ENCODE peak calls at places on chromosomes 5 and 9, in nine cellular contexts. F is CD8-positive, alpha-beta T cell; X is fibroblast of pulmonary artery; W is HL-60; S is AG04450; R is GM12865; I is right lobe of liver; M is heart right ventricle; Q is body of pancreas. V is an unnamed sample.

GRCh38 chr9:111427186-111427585 is 57.0 kb downstream of the ECPAS start:
- DNase-seq in R (peak; percentile 10), W (peak; percentile 8), Q (no peak), I (no peak), F (no peak), X (peak; percentile 49), S (no peak), M (no peak), V (no peak)

GRCh38 chr9:123871781-123872180 is 58.1 kb downstream of the DENND1A start:
- DNase-seq in M (no peak), Q (no peak), R (no peak), W (no peak), S (no peak), X (no peak), I (no peak), F (no peak), V (no peak)

GRCh38 chr5:152634596-152634995 is 229.5 kb upstream of the NMUR2 start:
- DNase-seq in R (no peak), W (no peak), F (no peak), S (no peak), M (no peak), Q (no peak), X (no peak), I (no peak), V (no peak)

GRCh38 chr9:93650448-93650847 is 74.1 kb downstream of the PHF2 start:
- DNase-seq in X (no peak), R (no peak), I (peak; percentile 39), Q (peak; percentile 5), W (no peak), S (no peak), F (no peak), M (no peak), V (no peak)

GRCh38 chr5:129400395-129400983 is 59.6 kb upstream of the ADAMTS19 start:
- DNase-seq in Q (no peak), X (peak; percentile 31), W (no peak), F (no peak), I (no peak), S (no peak), M (no peak), R (no peak), V (no peak)

GRCh38 chr9:135419106-135419505 is 60.5 kb upstream of the PPP1R26 start:
- DNase-seq in Q (no peak), F (no peak), M (no peak), S (no peak), R (no peak), W (no peak), X (no peak), I (no peak), V (no peak)

GRCh38 chr5:175542232-175542965 is 64.0 kb downstream of the SFXN1 start:
- DNase-seq in I (no peak), R (no peak), Q (no peak), W (no peak), M (no peak), F (no peak), X (no peak), S (no peak), V (no peak)

GRCh38 chr5:74127377-74128338 is 501.7 kb downstream of the ARHGEF28 start:
- DNase-seq in M (no peak), W (no peak), X (peak; percentile 45), S (no peak), F (no peak), I (no peak), R (no peak), Q (no peak), V (no peak)

GRCh38 chr5:111967463-111967862 is 210.5 kb upstream of the NREP start:
- DNase-seq in I (no peak), M (no peak), F (no peak), S (no peak), Q (no peak), W (no peak), X (no peak), R (no peak), V (no peak)

GRCh38 chr5:79168031-79168430 is 56.4 kb downstream of the BHMT start:
- DNase-seq in I (no peak), F (no peak), S (no peak), X (no peak), W (no peak), M (no peak), Q (no peak), R (no peak), V (no peak)

GRCh38 chr5:94355817-94356216 is 262.6 kb downstream of the KIAA0825 start:
- DNase-seq in X (no peak), F (no peak), I (no peak), S (no peak), R (no peak), M (no peak), Q (no peak), W (no peak), V (no peak)

GRCh38 chr5:134136771-134137170 is 22.3 kb downstream of the TCF7 start:
- DNase-seq in X (no peak), R (no peak), F (no peak), S (no peak), Q (peak; percentile 8), I (no peak), M (no peak), W (no peak), V (no peak)

GRCh38 chr5:10456583-10457562 is 15.2 kb downstream of the ROPN1L start:
- DNase-seq in Q (no peak), F (no peak), M (no peak), I (no peak), X (peak; percentile 66), W (peak; percentile 54), S (no peak), R (no peak), V (no peak)

GRCh38 chr5:177249761-177250537 is 53.6 kb downstream of the RAB24 start:
- DNase-seq in R (no peak), M (no peak), W (no peak), F (no peak), S (no peak), I (no peak), Q (no peak), X (no peak), V (no peak)

GRCh38 chr5:145495741-145496140 is 339.4 kb downstream of the PRELID2 start:
- DNase-seq in X (peak; percentile 87), M (no peak), F (no peak), W (no peak), I (no peak), R (no peak), S (peak; percentile 61), Q (no peak), V (peak; percentile 70)

DNA sequence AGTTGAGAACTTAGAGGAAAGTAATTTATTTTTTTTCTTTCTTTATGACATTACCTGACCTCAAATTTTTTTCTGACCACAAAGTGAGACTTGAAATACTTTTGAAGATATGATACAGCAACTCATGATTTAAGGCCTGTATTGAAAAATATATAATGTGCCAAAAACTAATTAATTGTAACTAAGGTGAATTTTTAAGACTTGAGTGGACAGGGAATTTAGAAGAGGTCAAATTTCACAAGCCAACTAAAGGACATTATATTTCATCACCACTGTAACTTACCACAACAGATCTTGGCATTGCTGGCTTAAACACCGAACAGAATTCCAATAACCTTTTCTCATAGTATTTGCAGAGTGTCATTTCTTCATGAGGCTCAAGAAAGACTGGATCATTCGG is 1.8 kb downstream of the CCNH start:
- DNase-seq in Q (no peak), W (no peak), X (peak; percentile 74), S (no peak), F (no peak), M (no peak), I (no peak), R (no peak), V (peak; percentile 88)
- H3K4me3 ChIP-seq in Q (no peak overlapping the region), W (peak overlapping the region; percentile 76), X (peak overlapping the region; percentile 91), S (peak overlapping the region; percentile 96), F (no peak overlapping the region), M (peak overlapping the region; percentile 98), I (no peak overlapping the region), R (peak overlapping the region; percentile 84), V (peak overlapping the region; percentile 95)

DNA sequence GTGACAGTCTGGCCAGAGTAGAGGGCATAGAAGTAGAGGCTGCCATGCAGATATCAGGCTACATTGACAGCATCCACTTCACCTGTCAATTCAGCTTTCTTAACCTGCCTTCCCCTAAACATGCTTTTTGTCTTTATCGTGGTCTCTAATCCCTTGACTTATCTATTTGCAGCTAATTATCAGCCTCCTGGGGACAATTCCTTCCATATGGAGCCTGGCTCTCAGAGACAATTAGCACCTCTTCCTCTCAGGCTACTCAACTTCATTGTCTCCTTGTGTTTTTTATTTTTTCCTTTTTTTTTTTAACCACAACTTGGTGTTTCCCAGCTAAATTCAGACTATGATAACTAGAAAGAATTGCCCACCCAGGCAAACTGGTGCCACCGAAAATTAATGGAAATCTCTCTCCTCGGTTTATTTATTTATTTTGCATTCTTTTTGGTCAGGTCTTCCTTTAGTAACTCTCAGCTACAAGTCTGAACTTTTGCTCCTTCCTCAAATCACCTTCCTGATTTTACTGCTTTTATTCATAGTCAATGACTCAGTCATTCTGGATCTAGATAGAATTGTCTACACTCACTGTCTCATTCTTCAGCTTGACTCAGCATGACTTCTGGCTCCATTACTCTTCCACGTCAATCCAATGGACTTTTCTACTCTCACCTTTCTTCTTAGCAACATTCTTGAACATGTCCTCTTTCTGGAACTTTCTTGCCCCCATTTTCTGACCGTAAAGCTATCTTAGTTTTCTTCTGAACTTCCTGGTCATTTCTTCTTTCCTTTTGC is 63.0 kb upstream of the BASP1 start:
- DNase-seq in Q (no peak), I (no peak), W (no peak), S (no peak), M (no peak), R (no peak), F (no peak), X (peak; percentile 66), V (no peak)
- TF ChIP-seq CTCF in Q (no peak), I (no peak), W (no peak), S (no peak), M (no peak), R (no peak), F (no peak), X (no peak), V (no peak)

GRCh38 chr5:144206136-144206535 is 35.5 kb downstream of the KCTD16 start:
- DNase-seq in M (no peak), W (no peak), I (no peak), X (peak; percentile 37), F (no peak), R (no peak), S (no peak), Q (no peak), V (no peak)
- H3K4me3 ChIP-seq in M (no peak overlapping the region), W (no peak overlapping the region), I (no peak overlapping the region), X (no peak overlapping the region), F (no peak overlapping the region), R (no peak overlapping the region), S (no peak overlapping the region), Q (no peak overlapping the region), V (no peak overlapping the region)

GRCh38 chr9:4986291-4986690 is 1.2 kb downstream of the JAK2 start:
- DNase-seq in W (no peak), R (no peak), M (no peak), Q (no peak), I (no peak), S (no peak), X (no peak), F (no peak), V (no peak)

GRCh38 chr9:4984171-4984570 is 901 bp upstream of the JAK2 start:
- DNase-seq in F (peak; percentile 1), M (no peak), W (no peak), I (no peak), R (no peak), S (no peak), X (no peak), Q (no peak), V (no peak)

GRCh38 chr9:4983541-4984165 is 1.4 kb upstream of the JAK2 start:
- DNase-seq in S (no peak), Q (no peak), X (no peak), F (no peak), W (no peak), I (no peak), R (peak; percentile 22), M (no peak), V (no peak)

GRCh38 chr9:4985376-4986266 is 549 bp downstream of the JAK2 start:
- DNase-seq in Q (peak; percentile 43), S (no peak), F (peak; percentile 24), M (peak; percentile 20), R (peak; percentile 60), W (no peak), I (peak; percentile 64), X (peak; percentile 43), V (no peak)

GRCh38 chr9:4984571-4985375 is at the start of gene JAK2:
- DNase-seq in Q (peak; percentile 87), R (peak; percentile 97), X (peak; percentile 96), M (peak; percentile 90), W (peak; percentile 77), S (peak; percentile 79), F (peak; percentile 67), I (peak; percentile 95), V (peak; percentile 77)
- TF ChIP-seq CTCF in Q (peak; percentile 39), R (peak; percentile 39), X (peak; percentile 42), M (peak; percentile 42), W (no peak), S (peak; percentile 42), F (no peak), I (peak; percentile 43), V (peak; percentile 11)